ENCODE peak calls at places on chromosomes 11 and 22, in six cellular contexts. R, K, W, A, E and N are unnamed samples.
A peak's percentile ranks its signal among the peaks of the same experiment; 100 is the strongest.

GRCh38 chr11:116813170-116813569 is 9.9 kb downstream of the APOA4 start:
- DNase-seq in R (no peak), K (no peak), W (no peak), A (no peak), E (no peak), N (no peak)

GRCh38 chr11:64028398-64029115 is 7.2 kb upstream of the FLRT1 start:
- DNase-seq in R (no peak), K (no peak), W (peak; percentile 39), A (no peak), E (no peak), N (peak; percentile 33)

GRCh38 chr11:26558191-26558590 is 13.9 kb downstream of the MUC15 start:
- DNase-seq in R (no peak), K (no peak), W (no peak), A (no peak), E (no peak), N (no peak)

GRCh38 chr11:20015101-20015500 is 145.2 kb downstream of the DBX1 start:
- DNase-seq in R (no peak), K (no peak), W (no peak), A (no peak), E (no peak), N (no peak)

GRCh38 chr22:36406139-36406538 is 18.4 kb upstream of the MYH9 start:
- DNase-seq in R (no peak), K (no peak), W (no peak), A (no peak), E (no peak), N (no peak)

GRCh38 chr22:36938028-36938425 is 24.6 kb downstream of the CSF2RB start:
- DNase-seq in R (no peak), K (no peak), W (no peak), A (no peak), E (no peak), N (no peak)

GRCh38 chr11:3217751-3218482 is 696 bp downstream of the MRGPRG start:
- DNase-seq in R (no peak), K (no peak), W (no peak), A (no peak), E (no peak), N (no peak)

GRCh38 chr11:95379460-95379859 is 148.5 kb upstream of the SESN3 start:
- DNase-seq in R (no peak), K (no peak), W (no peak), A (no peak), E (no peak), N (no peak)

GRCh38 chr11:13777341-13777985 is 109.0 kb downstream of the FAR1 start:
- DNase-seq in R (no peak), K (no peak), W (no peak), A (no peak), E (no peak), N (no peak)

GRCh38 chr11:72741849-72742521 is 10.2 kb downstream of the ARAP1 start:
- DNase-seq in R (no peak), K (no peak), W (no peak), A (no peak), E (no peak), N (no peak)

GRCh38 chr22:50138036-50138435 is 32.5 kb upstream of the PANX2 start:
- DNase-seq in R (no peak), K (no peak), W (no peak), A (no peak), E (no peak), N (no peak)

GRCh38 chr11:123797065-123797940 is 8.8 kb downstream of the OR6M1 start:
- DNase-seq in R (no peak), K (no peak), W (no peak), A (no peak), E (no peak), N (no peak)